ENCODE peak calls at places on chromosomes 5 and 9, in eight cellular contexts. C, L, I, R, P, N, K and H are unnamed samples.

GRCh38 chr5:176816791-176817272 is 6.5 kb downstream of the UNC5A start:
- DNase-seq in I (no peak), N (no peak), P (no peak), C (no peak), L (no peak), K (no peak), R (no peak), H (no peak)

GRCh38 chr9:136791466-136792276 is 527 bp downstream of the TMEM141 start:
- DNase-seq in I (no peak), L (peak; percentile 59), C (no peak), P (no peak), N (peak; percentile 38), K (peak; percentile 74), R (peak; percentile 76), H (no peak)

GRCh38 chr5:33441241-33441844 is 578 bp downstream of the TARS1 start:
- DNase-seq in K (no peak), C (no peak), R (no peak), I (no peak), N (peak; percentile 50), P (no peak), L (no peak), H (no peak)

GRCh38 chr5:50697739-50698138 is 31.3 kb downstream of the PARP8 start:
- DNase-seq in K (no peak), I (no peak), L (no peak), R (no peak), P (no peak), C (no peak), N (no peak), H (no peak)

GRCh38 chr9:129027685-129028191 is 393 bp downstream of the SH3GLB2 start:
- DNase-seq in I (no peak), C (no peak), L (no peak), P (no peak), N (peak; percentile 50), R (peak; percentile 72), K (peak; percentile 86), H (no peak)

GRCh38 chr9:134335490-134336173 is 9.4 kb downstream of the RXRA start:
- DNase-seq in I (no peak), K (no peak), P (no peak), L (no peak), R (no peak), C (no peak), N (no peak), H (no peak)

GRCh38 chr9:135218331-135219225 is 131.1 kb downstream of the OLFM1 start:
- DNase-seq in C (no peak), I (no peak), L (no peak), P (no peak), K (no peak), N (no peak), R (peak; percentile 64), H (peak; percentile 62)

GRCh38 chr5:149605998-149606721 is 24.9 kb downstream of the ARHGEF37 start:
- DNase-seq in L (no peak), P (no peak), N (peak; percentile 95), K (no peak), I (no peak), C (no peak), R (no peak), H (no peak)

GRCh38 chr5:146009020-146009419 is 72.6 kb downstream of the SH3RF2 start:
- DNase-seq in N (peak; percentile 32), I (no peak), K (no peak), L (no peak), R (no peak), C (no peak), P (no peak), H (no peak)

GRCh38 chr9:136482046-136482792 is 621 bp downstream of the SEC16A start:
- DNase-seq in P (no peak), R (no peak), K (peak; percentile 53), I (no peak), L (peak; percentile 5), C (no peak), N (peak; percentile 40), H (no peak)

GRCh38 chr5:125117556-125117955 is 371.1 kb upstream of the ZNF608 start:
- DNase-seq in R (no peak), N (peak; percentile 54), P (no peak), K (no peak), I (no peak), C (peak; percentile 38), L (no peak), H (no peak)

GRCh38 chr9:135085830-135086546 is 1.5 kb upstream of the OLFM1 start:
- DNase-seq in P (peak; percentile 6), R (peak; percentile 91), N (peak; percentile 59), I (peak; percentile 26), K (no peak), C (peak; percentile 71), L (no peak), H (peak; percentile 82)

GRCh38 chr5:74478328-74478727 is 162.2 kb downstream of the ENC1 start:
- DNase-seq in L (no peak), R (no peak), P (no peak), C (no peak), I (no peak), N (no peak), K (no peak), H (no peak)

GRCh38 chr5:112931473-112931872 is 9.4 kb upstream of the REEP5 start:
- DNase-seq in C (no peak), N (no peak), I (no peak), R (no peak), P (no peak), K (no peak), L (no peak), H (no peak)

GRCh38 chr5:141782991-141783598 is 95.1 kb downstream of the PCDH1 start:
- DNase-seq in P (no peak), N (no peak), L (no peak), R (no peak), C (no peak), I (no peak), K (no peak), H (no peak)

GRCh38 chr9:116027096-116027495 is 126.5 kb upstream of the PAPPA start:
- DNase-seq in N (peak; percentile 29), K (no peak), P (no peak), R (peak; percentile 20), C (no peak), L (no peak), I (no peak), H (no peak)

GRCh38 chr9:116212986-116213672 is 59.5 kb downstream of the PAPPA start:
- DNase-seq in I (no peak), N (no peak), R (peak; percentile 11), P (no peak), C (no peak), K (no peak), L (no peak), H (no peak)

GRCh38 chr9:129352157-129352870 is 174.3 kb upstream of the IER5L start:
- DNase-seq in R (peak; percentile 88), L (no peak), P (no peak), N (no peak), C (no peak), K (no peak), I (no peak), H (no peak)

GRCh38 chr9:87338075-87338989 is 159.3 kb upstream of the DAPK1 start:
- DNase-seq in C (no peak), P (no peak), N (no peak), L (no peak), I (no peak), R (no peak), K (no peak), H (no peak)

GRCh38 chr5:57711471-57711870 is 228.9 kb upstream of the ACTBL2 start:
- DNase-seq in C (no peak), N (no peak), L (no peak), I (no peak), K (no peak), P (no peak), R (no peak), H (no peak)

GRCh38 chr9:101381118-101381517 is 3.7 kb downstream of the BAAT start:
- DNase-seq in I (no peak), N (no peak), P (no peak), R (no peak), L (no peak), K (no peak), C (no peak), H (no peak)

GRCh38 chr5:108659531-108659930 is 88.2 kb upstream of the FER start:
- DNase-seq in I (no peak), L (no peak), K (no peak), R (no peak), C (no peak), P (no peak), N (no peak), H (no peak)

GRCh38 chr9:126283799-126284465 is 42.7 kb upstream of the MVB12B start:
- DNase-seq in N (no peak), C (no peak), L (no peak), P (no peak), K (no peak), R (no peak), I (no peak), H (no peak)

GRCh38 chr5:154312571-154312970 is 122.0 kb downstream of the GALNT10 start:
- DNase-seq in K (no peak), L (no peak), N (peak; percentile 28), R (no peak), I (no peak), C (no peak), P (no peak), H (no peak)

GRCh38 chr5:53331463-53331862 is 149.0 kb upstream of the FST start:
- DNase-seq in N (peak; percentile 93), K (no peak), C (no peak), R (no peak), L (no peak), I (no peak), P (peak; percentile 50), H (no peak)

GRCh38 chr5:644971-645370 is 32.8 kb downstream of the CEP72 start:
- DNase-seq in N (no peak), K (no peak), P (no peak), C (no peak), I (no peak), L (no peak), R (no peak), H (peak; percentile 0)

GRCh38 chr5:16666861-16667481 is 50.2 kb upstream of the RETREG1 start:
- DNase-seq in P (no peak), K (peak; percentile 28), L (no peak), C (peak; percentile 55), I (no peak), R (no peak), N (no peak), H (no peak)

GRCh38 chr9:22307013-22307711 is 139.5 kb upstream of the DMRTA1 start:
- DNase-seq in K (no peak), L (no peak), C (no peak), P (peak; percentile 13), R (peak; percentile 32), I (no peak), N (peak; percentile 61), H (no peak)

GRCh38 chr5:81233080-81233634 is at the start of gene CKMT2:
- DNase-seq in I (peak; percentile 30), C (peak; percentile 13), R (peak; percentile 92), P (no peak), K (no peak), L (no peak), N (no peak), H (peak; percentile 94)

GRCh38 chr5:112863549-112863948 is 2.5 kb downstream of the SRP19 start:
- DNase-seq in I (no peak), P (no peak), R (no peak), C (no peak), L (no peak), N (no peak), K (no peak), H (no peak)

GRCh38 chr5:143966280-143966679 is 154.3 kb downstream of the HMHB1 start:
- DNase-seq in K (no peak), P (no peak), I (no peak), L (no peak), R (no peak), C (no peak), N (no peak), H (no peak)

GRCh38 chr9:111992523-111992922 is 95.9 kb downstream of the UGCG start:
- DNase-seq in P (no peak), N (peak; percentile 66), L (no peak), C (no peak), R (no peak), K (no peak), I (no peak), H (no peak)

GRCh38 chr5:171309526-171310333 is 682 bp downstream of the TLX3 start:
- DNase-seq in R (peak; percentile 52), I (no peak), N (no peak), C (peak; percentile 15), K (no peak), P (no peak), L (no peak), H (no peak)

GRCh38 chr5:129063483-129064136 is 30.9 kb upstream of the ISOC1 start:
- DNase-seq in K (no peak), R (no peak), N (no peak), L (no peak), I (no peak), C (no peak), P (no peak), H (no peak)